ENCODE peak calls at places on chromosomes 3 and 15, in five cellular contexts. U is nephron progenitor cell, B is GM23338, R is stomach, M is lower leg skin. D is an unnamed sample.

GRCh38 chr3:80439490-80439889 is 671.7 kb upstream of the ROBO1 start:
- DNase-seq in U (peak), B (no peak), R (no peak), M (no peak), D (no peak)

GRCh38 chr15:48992545-48992944 is 28.8 kb upstream of the SHC4 start:
- DNase-seq in U (no peak), B (no peak), R (no peak), M (no peak), D (no peak)

GRCh38 chr3:35648347-35648746 is 9.0 kb downstream of the ARPP21 start:
- DNase-seq in U (no peak), B (no peak), R (no peak), M (no peak), D (no peak)

GRCh38 chr15:77623008-77623877 is 9.5 kb downstream of the LINGO1 start:
- DNase-seq in U (no peak), B (peak), R (no peak), M (no peak), D (no peak)

GRCh38 chr15:101269479-101270223 is 7.6 kb downstream of the SELENOS start:
- DNase-seq in U (no peak), B (peak), R (no peak), M (peak), D (no peak)

GRCh38 chr15:79089331-79089889 is 1.2 kb downstream of the RASGRF1 start:
- DNase-seq in U (peak), B (peak), R (no peak), M (peak), D (no peak)

GRCh38 chr3:176861137-176861536 is 336.1 kb downstream of the TBL1XR1 start:
- DNase-seq in U (no peak), B (no peak), R (no peak), M (no peak), D (no peak)

GRCh38 chr3:85337895-85338294 is 379.1 kb downstream of the CADM2 start:
- DNase-seq in U (no peak), B (no peak), R (no peak), M (no peak), D (no peak)

GRCh38 chr3:12993623-12994356 is 79.4 kb downstream of the IQSEC1 start:
- DNase-seq in U (peak), B (peak), R (peak), M (no peak), D (peak)

GRCh38 chr3:18988619-18989229 is 159.6 kb upstream of the KCNH8 start:
- DNase-seq in U (no peak), B (peak), R (no peak), M (no peak), D (no peak)

GRCh38 chr3:48402281-48402732 is 27.6 kb downstream of the PLXNB1 start:
- DNase-seq in U (no peak), B (no peak), R (peak), M (peak), D (no peak)

GRCh38 chr3:73018790-73019441 is 22.3 kb downstream of the PPP4R2 start:
- DNase-seq in U (no peak), B (no peak), R (no peak), M (no peak), D (no peak)

GRCh38 chr3:8854656-8855055 is 85.2 kb upstream of the OXTR start:
- DNase-seq in U (no peak), B (no peak), R (no peak), M (no peak), D (no peak)

GRCh38 chr3:115071611-115072010 is 75.5 kb downstream of the ZBTB20 start:
- DNase-seq in U (no peak), B (no peak), R (no peak), M (peak), D (no peak)

GRCh38 chr3:60617188-60617587 is 634.1 kb downstream of the FHIT start:
- DNase-seq in U (no peak), B (no peak), R (no peak), M (no peak), D (no peak)

GRCh38 chr3:117036259-117036799 is 326.8 kb downstream of the TUSC7 start:
- DNase-seq in U (no peak), B (no peak), R (no peak), M (no peak), D (no peak)

GRCh38 chr3:41116851-41117250 is 82.5 kb upstream of the CTNNB1 start:
- DNase-seq in U (no peak), B (no peak), R (no peak), M (no peak), D (no peak)

GRCh38 chr3:120280026-120280425 is 5.0 kb downstream of the GPR156 start:
- DNase-seq in U (no peak), B (no peak), R (no peak), M (no peak), D (no peak)

GRCh38 chr15:90259524-90259923 is 5.9 kb upstream of the NGRN start:
- DNase-seq in U (no peak), B (no peak), R (no peak), M (no peak), D (no peak)

GRCh38 chr15:85331666-85332261 is 48.6 kb upstream of the AKAP13 start:
- DNase-seq in U (peak), B (no peak), R (no peak), M (no peak), D (no peak)

GRCh38 chr3:152287898-152288576 is 19.3 kb downstream of the MBNL1 start:
- DNase-seq in U (no peak), B (no peak), R (no peak), M (no peak), D (no peak)

GRCh38 chr15:39100106-39100505 is 480.8 kb upstream of the THBS1 start:
- DNase-seq in U (no peak), B (no peak), R (no peak), M (no peak), D (no peak)

GRCh38 chr3:141106842-141107241 is 55.7 kb downstream of the SPSB4 start:
- DNase-seq in U (no peak), B (no peak), R (no peak), M (peak), D (no peak)

GRCh38 chr15:97747342-97747741 is 213.2 kb upstream of the ARRDC4 start:
- DNase-seq in U (no peak), B (peak), R (no peak), M (no peak), D (no peak)

GRCh38 chr15:101118615-101119014 is 133.2 kb downstream of the CHSY1 start:
- DNase-seq in U (no peak), B (peak), R (no peak), M (no peak), D (no peak)

GRCh38 chr3:82973810-82974209 is 1212.4 kb upstream of the GBE1 start:
- DNase-seq in U (no peak), B (no peak), R (no peak), M (no peak), D (no peak)

GRCh38 chr15:57503051-57503702 is 88.5 kb upstream of the MYZAP start:
- DNase-seq in U (no peak), B (peak), R (no peak), M (no peak), D (no peak)

GRCh38 chr15:23645379-23646164 is 2.1 kb downstream of the MAGEL2 start:
- DNase-seq in U (peak), B (peak), R (no peak), M (no peak), D (no peak)

GRCh38 chr3:39915027-39915426 is 105.6 kb downstream of the MYRIP start:
- DNase-seq in U (no peak), B (no peak), R (no peak), M (no peak), D (no peak)

GRCh38 chr3:177236704-177237103 is 39.4 kb upstream of the TBL1XR1 start:
- DNase-seq in U (no peak), B (no peak), R (no peak), M (no peak), D (no peak)

GRCh38 chr15:69853572-69853971 is 244.1 kb downstream of the TLE3 start:
- DNase-seq in U (no peak), B (no peak), R (no peak), M (no peak), D (no peak)

GRCh38 chr3:72810063-72810462 is 38.2 kb downstream of the SHQ1 start:
- DNase-seq in U (no peak), B (peak), R (no peak), M (no peak), D (no peak)

GRCh38 chr3:27456554-27456953 is 27.6 kb downstream of the SLC4A7 start:
- DNase-seq in U (no peak), B (no peak), R (no peak), M (no peak), D (no peak)

GRCh38 chr3:27454461-27454860 is 29.7 kb downstream of the SLC4A7 start:
- DNase-seq in U (no peak), B (no peak), R (no peak), M (no peak), D (no peak)

GRCh38 chr3:27454914-27455313 is 29.3 kb downstream of the SLC4A7 start:
- DNase-seq in U (no peak), B (no peak), R (no peak), M (no peak), D (no peak)

GRCh38 chr3:27462228-27462627 is 22.0 kb downstream of the SLC4A7 start:
- DNase-seq in U (no peak), B (no peak), R (no peak), M (no peak), D (no peak)

GRCh38 chr3:27458929-27459328 is 25.3 kb downstream of the SLC4A7 start:
- DNase-seq in U (no peak), B (no peak), R (no peak), M (no peak), D (no peak)
- TF ChIP-seq CTCF in U (no peak), B (no peak), R (no peak), M (no peak), D (no peak)

GRCh38 chr3:6216135-6216792 is 644.7 kb upstream of the GRM7 start:
- DNase-seq in U (no peak), B (no peak), R (no peak), M (no peak), D (no peak)
- TF ChIP-seq CTCF in U (no peak), B (no peak), R (no peak), M (no peak), D (no peak)

GRCh38 chr15:88610756-88611231 is 10.3 kb upstream of the AEN start:
- DNase-seq in U (no peak), B (peak), R (no peak), M (no peak), D (no peak)

GRCh38 chr15:88612186-88612796 is 8.8 kb upstream of the AEN start:
- DNase-seq in U (no peak), B (peak), R (no peak), M (no peak), D (no peak)

GRCh38 chr15:88616240-88616639 is 4.9 kb upstream of the AEN start:
- DNase-seq in U (no peak), B (no peak), R (no peak), M (no peak), D (no peak)

GRCh38 chr15:88615303-88616107 is 5.6 kb upstream of the AEN start:
- DNase-seq in U (no peak), B (peak), R (peak), M (no peak), D (no peak)

GRCh38 chr15:88613074-88613944 is 7.8 kb upstream of the AEN start:
- DNase-seq in U (no peak), B (peak), R (no peak), M (no peak), D (no peak)
- TF ChIP-seq CTCF in U (no peak), B (no peak), R (no peak), M (no peak), D (no peak)

GRCh38 chr15:55318588-55319494 is at the start of the genes PIGB and PIGBOS1:
- DNase-seq in U (peak), B (peak), R (peak), M (peak), D (peak)
- TF ChIP-seq CTCF in U (no peak), B (no peak), R (no peak), M (no peak), D (peak)

D was measured in progenitor cell of endocrine pancreas.